ENCODE peak calls at places on chromosome 17, in four cellular contexts. D is pancreas, T is lower leg skin, E is WTC11. M is an unnamed sample.

GRCh38 chr17:36614974-36615373 is 13.6 kb downstream of the MRM1 start:
- DNase-seq in D (no peak), T (no peak), E (no peak), M (no peak)

GRCh38 chr17:81591971-81592370 is 39.8 kb upstream of the FAAP100 start:
- DNase-seq in D (no peak), T (no peak), E (no peak), M (no peak)

GRCh38 chr17:2909164-2909852 is 113.1 kb downstream of the RAP1GAP2 start:
- DNase-seq in D (peak; percentile 22), T (no peak), E (no peak), M (no peak)

GRCh38 chr17:12691173-12691572 is 25.5 kb downstream of the MYOCD start:
- DNase-seq in D (no peak), T (peak; percentile 59), E (no peak), M (no peak)

GRCh38 chr17:6173653-6174052 is 103.5 kb downstream of the WSCD1 start:
- DNase-seq in D (no peak), T (no peak), E (no peak), M (no peak)

GRCh38 chr17:48259710-48260291 is 152.2 kb downstream of the SNX11 start:
- DNase-seq in D (no peak), T (no peak), E (no peak), M (no peak)

GRCh38 chr17:7697828-7698588 is 7.0 kb upstream of the EFNB3 start:
- DNase-seq in D (peak; percentile 7), T (no peak), E (no peak), M (no peak)

GRCh38 chr17:42682400-42683384 is at the start of gene CNTNAP1:
- DNase-seq in D (peak; percentile 76), T (no peak), E (peak; percentile 73), M (no peak)

GRCh38 chr17:19652595-19652994 is 4.0 kb downstream of the ALDH3A2 start:
- DNase-seq in D (no peak), T (no peak), E (no peak), M (no peak)

GRCh38 chr17:28545141-28545503 is 7.3 kb downstream of the UNC119 start:
- DNase-seq in D (no peak), T (no peak), E (no peak), M (peak; percentile 6)

GRCh38 chr17:5234645-5235576 is at the start of gene SCIMP:
- DNase-seq in D (no peak), T (peak; percentile 31), E (no peak), M (no peak)

GRCh38 chr17:43314582-43314981 is 80.8 kb upstream of the RNU2-1 start:
- DNase-seq in D (no peak), T (no peak), E (no peak), M (no peak)

GRCh38 chr17:13310858-13311257 is 290.9 kb downstream of the HS3ST3A1 start:
- DNase-seq in D (no peak), T (no peak), E (no peak), M (no peak)

GRCh38 chr17:37430051-37430591 is 23.4 kb downstream of the TADA2A start:
- DNase-seq in D (no peak), T (no peak), E (no peak), M (no peak)

GRCh38 chr17:14784997-14785696 is 480.0 kb downstream of the PMP22 start:
- DNase-seq in D (no peak), T (no peak), E (peak; percentile 27), M (no peak)
- TF ChIP-seq CTCF in D (no peak), T (no peak), E (no peak), M (no peak)

DNA sequence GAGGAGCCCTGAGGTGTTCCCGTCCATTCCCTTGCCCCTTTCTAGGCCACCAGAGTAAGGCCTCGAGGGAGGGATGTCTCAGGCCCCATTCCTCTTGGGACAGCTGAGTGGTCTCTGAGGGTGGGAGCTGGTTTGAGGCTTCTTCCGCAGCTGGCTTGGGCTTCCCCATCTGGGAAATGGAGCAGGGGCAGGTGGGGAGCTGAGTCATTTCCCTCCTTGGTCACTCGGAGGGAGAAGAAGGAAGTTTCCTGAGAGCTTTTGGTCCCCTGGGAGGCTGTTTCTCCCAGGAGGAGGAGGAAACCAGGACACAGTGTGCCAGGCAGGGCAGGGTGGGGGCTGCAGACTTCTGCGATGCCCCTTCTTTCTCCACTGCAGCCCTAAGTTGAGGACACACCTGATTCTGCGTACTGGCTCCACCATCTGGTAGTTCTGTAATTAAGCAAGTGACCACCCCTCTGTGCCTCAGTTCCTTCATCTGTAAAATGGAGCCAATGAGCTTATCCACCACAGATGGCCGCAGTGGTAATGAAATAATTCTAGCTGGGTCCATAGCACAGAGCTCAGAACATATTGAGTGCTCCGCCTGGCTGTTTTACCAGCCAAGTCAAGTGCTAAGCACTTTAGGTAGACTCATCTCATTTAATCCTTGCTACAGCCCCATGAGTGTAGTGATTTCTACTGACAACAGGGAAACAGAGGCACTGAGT is 1.5 kb upstream of the KCNJ12 start:
- DNase-seq in D (no peak), T (no peak), E (no peak), M (no peak)
- TF ChIP-seq CTCF in D (no peak), T (no peak), E (no peak), M (peak; percentile 25)

GRCh38 chr17:27494192-27495091 is 38.2 kb downstream of the KSR1 start:
- DNase-seq in D (peak; percentile 91), T (peak; percentile 91), E (no peak), M (no peak)
- TF ChIP-seq CTCF in D (peak; percentile 30), T (no peak), E (no peak), M (peak; percentile 73)

DNA sequence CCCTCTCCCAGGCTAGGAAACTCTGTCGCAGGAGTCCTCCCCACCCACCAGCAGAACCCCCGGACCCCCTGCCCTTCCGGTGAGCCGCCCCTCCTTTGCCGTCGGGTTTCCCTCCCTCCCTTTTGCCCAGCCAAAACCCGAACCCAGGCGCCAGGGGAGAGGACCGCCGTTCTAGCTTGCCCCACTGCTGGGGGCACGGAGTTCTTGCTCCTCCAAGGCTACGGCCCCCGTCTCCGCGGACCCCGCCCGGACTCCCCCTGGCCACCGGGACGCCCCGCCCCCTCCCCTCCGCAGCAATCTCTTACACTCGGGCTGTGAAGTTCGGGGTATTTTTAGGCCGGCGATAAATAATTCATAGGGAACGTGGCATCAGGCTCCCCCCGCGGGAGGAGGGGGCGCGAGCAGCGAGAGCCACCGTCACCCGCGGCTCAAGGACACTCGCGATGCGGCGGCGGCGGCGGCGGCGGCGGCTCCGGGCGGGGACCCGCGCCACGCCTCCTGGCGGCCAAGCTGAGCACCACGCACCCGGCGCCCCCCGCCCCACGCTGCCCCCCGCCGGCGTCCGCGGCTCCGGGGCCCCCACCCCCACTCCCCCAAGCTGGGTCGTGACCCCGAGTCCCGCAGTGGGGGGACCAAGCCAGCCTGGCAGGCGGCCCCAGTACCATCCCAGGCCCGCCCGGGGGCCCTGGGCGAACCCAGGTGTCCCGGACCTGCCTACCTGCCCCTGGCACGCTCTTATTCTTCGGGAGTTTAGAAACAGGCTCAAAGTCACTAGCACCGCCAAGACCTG is at the start of gene GRIN2C:
- DNase-seq in D (peak; percentile 66), T (no peak), E (no peak), M (no peak)
- TF ChIP-seq CTCF in D (peak; percentile 11), T (no peak), E (peak; percentile 29), M (peak; percentile 75)

M was measured in chondrocyte.